ENCODE peak calls at places on chromosomes 13 and 19, in eight cellular contexts. S is NCI-H1105 treated with DMSO at 0.1 percent for 48 hours; Y is NCI-H2227 treated with DMSO at 0.1 percent for 48 hours; K is H1; T is activated naive CD4-positive, alpha-beta T cell; A is ELR; O is stimulated activated CD4-positive, alpha-beta T cell treated with anti-CD3 and anti-CD28 coated beads, TNF-alpha, amount 100 ng/mL, for 48 hours; D is stimulated activated CD8-positive, alpha-beta memory T cell treated with anti-CD3 and anti-CD28 coated beads, Interleukin-4, amount 100 ng/mL, for 4 hours. C is an unnamed sample.

GRCh38 chr13:52961196-52961845 is 67.3 kb upstream of the OLFM4 start:
- DNase-seq in T (no peak), K (no peak), O (no peak), S (no peak), D (no peak), A (no peak), Y (no peak), C (no peak)

GRCh38 chr13:44155422-44156293 is 218.0 kb upstream of the SERP2 start:
- DNase-seq in T (no peak), K (no peak), O (no peak), S (no peak), D (no peak), A (no peak), Y (no peak), C (no peak)

GRCh38 chr13:86572115-86572514 is 772.9 kb upstream of the SLITRK6 start:
- DNase-seq in O (no peak), Y (no peak), A (peak), T (no peak), D (no peak), K (no peak), S (no peak), C (no peak)

GRCh38 chr19:40716031-40716654 is 543 bp downstream of the COQ8B start:
- DNase-seq in D (peak), S (peak), T (no peak), O (peak), A (peak), Y (no peak), K (no peak), C (peak)

GRCh38 chr13:101730420-101731000 is 278.0 kb downstream of the ITGBL1 start:
- DNase-seq in A (no peak), D (no peak), T (no peak), K (no peak), O (no peak), Y (peak), S (no peak), C (no peak)

GRCh38 chr19:588758-589692 is 656 bp upstream of the HCN2 start:
- DNase-seq in S (peak), Y (no peak), O (no peak), K (no peak), T (no peak), A (no peak), D (no peak), C (no peak)

GRCh38 chr13:42968906-42969305 is 23.1 kb downstream of the EPSTI1 start:
- DNase-seq in K (no peak), O (no peak), D (no peak), A (no peak), Y (no peak), S (peak), T (no peak), C (no peak)

GRCh38 chr13:51704399-51705306 is 99.3 kb downstream of the DHRS12 start:
- DNase-seq in T (no peak), O (no peak), Y (no peak), K (no peak), A (no peak), S (no peak), D (no peak), C (no peak)

GRCh38 chr19:862529-863304 is 3.3 kb downstream of the CFD start:
- DNase-seq in A (peak), T (peak), O (peak), Y (no peak), S (no peak), K (peak), D (peak), C (peak)

GRCh38 chr19:38034153-38034835 is 127.3 kb downstream of the SIPA1L3 start:
- DNase-seq in Y (no peak), O (no peak), K (no peak), A (peak), S (peak), D (no peak), T (no peak), C (peak)

GRCh38 chr13:80553041-80553440 is 212.1 kb upstream of the SPRY2 start:
- DNase-seq in K (no peak), Y (no peak), D (no peak), A (no peak), O (no peak), S (no peak), T (no peak), C (no peak)

GRCh38 chr13:20772401-20773131 is 1.2 kb downstream of the EEF1AKMT1 start:
- DNase-seq in S (no peak), O (no peak), A (peak), K (no peak), T (no peak), D (no peak), Y (no peak), C (no peak)

GRCh38 chr13:88246239-88246638 is 575.1 kb downstream of the SLITRK5 start:
- DNase-seq in T (no peak), Y (no peak), A (no peak), K (no peak), S (peak), O (no peak), D (no peak), C (no peak)

GRCh38 chr13:63741029-63741813 is 2325.6 kb upstream of the PCDH20 start:
- DNase-seq in A (no peak), S (no peak), T (no peak), K (no peak), Y (no peak), D (no peak), O (no peak), C (no peak)

GRCh38 chr13:109874921-109875454 is 88.6 kb upstream of the IRS2 start:
- DNase-seq in O (no peak), Y (no peak), A (peak), S (no peak), K (no peak), T (no peak), D (no peak), C (no peak)

GRCh38 chr19:10497371-10497770 is 5.8 kb downstream of the KEAP1 start:
- DNase-seq in O (no peak), T (no peak), K (no peak), Y (no peak), S (no peak), D (no peak), A (no peak), C (no peak)

GRCh38 chr19:45468803-45469131 is 971 bp downstream of the FOSB start:
- DNase-seq in K (no peak), S (no peak), O (no peak), T (peak), D (no peak), Y (no peak), A (peak), C (no peak)

GRCh38 chr13:50979187-50979586 is 69.6 kb downstream of the RNASEH2B start:
- DNase-seq in K (no peak), T (no peak), A (no peak), Y (no peak), D (no peak), O (no peak), S (no peak), C (no peak)

GRCh38 chr13:40181203-40181845 is 485.1 kb downstream of the FOXO1 start:
- DNase-seq in A (no peak), K (no peak), T (no peak), O (no peak), S (no peak), D (no peak), Y (no peak), C (no peak)

GRCh38 chr19:23460656-23461055 is 65.4 kb upstream of the ZNF91 start:
- DNase-seq in D (no peak), K (no peak), T (no peak), Y (no peak), A (peak), S (no peak), O (no peak), C (no peak)

GRCh38 chr19:1622541-1622940 is 17.3 kb upstream of the UQCR11 start:
- DNase-seq in Y (no peak), K (no peak), O (no peak), A (no peak), T (no peak), S (no peak), D (no peak), C (no peak)

GRCh38 chr13:45662122-45662521 is 40.0 kb upstream of the CBY2 start:
- DNase-seq in Y (peak), D (no peak), S (peak), A (no peak), O (no peak), T (no peak), K (no peak), C (no peak)

GRCh38 chr13:28329395-28330158 is 165.4 kb downstream of the FLT1 start:
- DNase-seq in O (no peak), T (no peak), A (peak), Y (no peak), K (no peak), D (no peak), S (no peak), C (peak)

GRCh38 chr13:97274782-97275252 is 52.7 kb downstream of the MBNL2 start:
- DNase-seq in T (no peak), K (no peak), Y (no peak), O (no peak), A (peak), D (no peak), S (peak), C (no peak)

GRCh38 chr13:39612023-39612637 is 9.1 kb upstream of the LHFPL6 start:
- DNase-seq in T (peak), S (peak), Y (peak), O (no peak), A (peak), D (peak), K (no peak), C (peak)

GRCh38 chr13:30884543-30884942 is 21.5 kb upstream of the MEDAG start:
- DNase-seq in S (no peak), Y (no peak), K (no peak), D (no peak), T (no peak), O (no peak), A (no peak), C (no peak)

GRCh38 chr19:51448011-51448744 is 10.1 kb downstream of the SIGLEC8 start:
- DNase-seq in Y (no peak), A (no peak), O (peak), K (no peak), T (no peak), D (peak), S (no peak), C (no peak)

GRCh38 chr13:97855570-97855970 is 97.9 kb upstream of the IPO5 start:
- DNase-seq in K (no peak), D (no peak), T (no peak), Y (peak), A (peak), O (no peak), S (peak), C (peak)

GRCh38 chr13:113408562-113408961 is 44.6 kb upstream of the GRTP1 start:
- DNase-seq in Y (no peak), T (no peak), S (no peak), D (no peak), O (no peak), K (no peak), A (no peak), C (no peak)

GRCh38 chr13:46609052-46609451 is 56.1 kb downstream of the LRCH1 start:
- DNase-seq in D (no peak), S (no peak), T (no peak), K (no peak), O (no peak), A (no peak), Y (no peak), C (no peak)

GRCh38 chr13:38366954-38367645 is 17.4 kb downstream of the UFM1 start:
- DNase-seq in S (no peak), K (no peak), A (peak), T (no peak), O (no peak), D (no peak), Y (no peak), C (peak)

GRCh38 chr19:31140717-31141116 is 208.5 kb downstream of the TSHZ3 start:
- DNase-seq in A (peak), O (no peak), S (no peak), Y (no peak), D (no peak), K (no peak), T (no peak), C (no peak)

GRCh38 chr19:51807111-51807701 is 12.2 kb downstream of the FPR3 start:
- DNase-seq in K (peak), S (no peak), Y (no peak), T (no peak), A (peak), O (no peak), D (no peak), C (no peak)

C was measured in dermis blood vessel endothelial cell.